ENCODE peak calls at places on chromosomes 13 and 19, in six cellular contexts. P is vagina, W is thoracic aorta, H is GM10248, V is colonic mucosa, B is AG04450. A is an unnamed sample.
A peak's percentile ranks its signal among the peaks of the same experiment; 100 is the strongest.

GRCh38 chr13:112449545-112449930 is 73.4 kb downstream of the SPACA7 start:
- DNase-seq in B (no peak), V (peak; percentile 4), W (no peak), P (peak; percentile 55), H (no peak), A (no peak)

GRCh38 chr13:98476106-98476505 is 100.8 kb downstream of the STK24 start:
- DNase-seq in V (no peak), W (no peak), P (no peak), B (no peak), H (peak; percentile 68), A (no peak)

GRCh38 chr19:33134571-33135041 is 2.7 kb downstream of the WDR88 start:
- DNase-seq in B (no peak), V (no peak), P (no peak), H (peak; percentile 69), W (no peak), A (no peak)

GRCh38 chr19:58474291-58474996 is 1.7 kb upstream of the ZNF446 start:
- DNase-seq in H (no peak), W (no peak), P (no peak), V (no peak), B (peak; percentile 42), A (no peak)

GRCh38 chr13:102710261-102710679 is 15.4 kb upstream of the METTL21C start:
- DNase-seq in B (no peak), P (no peak), W (no peak), V (no peak), H (no peak), A (no peak)

GRCh38 chr13:92682832-92683517 is 543.6 kb upstream of the GPC6 start:
- DNase-seq in P (no peak), V (no peak), H (no peak), W (no peak), B (no peak), A (no peak)

GRCh38 chr13:34020388-34020787 is 202.4 kb downstream of the RFC3 start:
- DNase-seq in V (no peak), B (no peak), W (no peak), P (no peak), H (no peak), A (no peak)

GRCh38 chr19:42325896-42326771 is 699 bp downstream of the MEGF8 start:
- DNase-seq in W (no peak), B (no peak), P (peak; percentile 70), V (peak; percentile 29), H (peak; percentile 63), A (no peak)

GRCh38 chr13:90445179-90445578 is 902.3 kb upstream of the MIR17HG start:
- DNase-seq in P (no peak), B (peak; percentile 79), W (no peak), V (no peak), H (no peak), A (no peak)

GRCh38 chr19:40417714-40417996 is 4.5 kb upstream of the PRX start:
- DNase-seq in V (no peak), H (no peak), W (no peak), B (no peak), P (no peak), A (no peak)

GRCh38 chr13:23383151-23383550 is 50.4 kb downstream of the SACS start:
- DNase-seq in P (no peak), H (no peak), W (no peak), V (no peak), B (no peak), A (no peak)

GRCh38 chr13:113178896-113179167 is 20.4 kb downstream of the PROZ start:
- DNase-seq in H (no peak), V (no peak), B (no peak), W (no peak), P (no peak), A (no peak)

GRCh38 chr19:37905936-37906867 is at the start of gene WDR87:
- DNase-seq in V (peak; percentile 46), W (no peak), P (no peak), B (no peak), H (peak; percentile 63), A (no peak)

GRCh38 chr13:107450931-107451330 is 764.4 kb downstream of the LIG4 start:
- DNase-seq in H (no peak), P (no peak), B (peak; percentile 96), W (peak; percentile 16), V (no peak), A (no peak)

GRCh38 chr13:83048419-83048818 is 833.9 kb downstream of the SLITRK1 start:
- DNase-seq in P (no peak), H (no peak), V (no peak), W (no peak), B (no peak), A (no peak)

GRCh38 chr13:50650936-50651638 is 192.4 kb downstream of the DLEU7 start:
- DNase-seq in B (peak; percentile 23), H (no peak), V (no peak), P (no peak), W (no peak), A (no peak)

GRCh38 chr19:11021760-11022144 is 60.9 kb downstream of the SMARCA4 start:
- DNase-seq in H (no peak), W (no peak), P (no peak), B (no peak), V (no peak), A (no peak)

GRCh38 chr13:99288069-99288468 is 19.1 kb downstream of the GPR183 start:
- DNase-seq in H (peak; percentile 66), V (no peak), W (no peak), B (no peak), P (no peak), A (peak; percentile 80)

GRCh38 chr13:109256866-109257760 is 529.3 kb downstream of the IRS2 start:
- DNase-seq in H (no peak), W (no peak), V (no peak), P (no peak), B (peak; percentile 91), A (no peak)

GRCh38 chr13:49347650-49348385 is 96.0 kb downstream of the CAB39L start:
- DNase-seq in V (no peak), P (no peak), W (no peak), B (no peak), H (no peak), A (no peak)

GRCh38 chr19:41958367-41959055 is 610 bp downstream of the RABAC1 start:
- DNase-seq in V (peak; percentile 97), P (no peak), H (peak; percentile 86), W (peak; percentile 59), B (peak; percentile 13), A (no peak)

GRCh38 chr19:5122671-5123409 is 153.9 kb downstream of the KDM4B start:
- DNase-seq in B (no peak), P (no peak), V (no peak), H (no peak), W (no peak), A (no peak)

GRCh38 chr13:28658796-28659610 is at the start of gene POMP:
- DNase-seq in B (peak; percentile 83), W (peak; percentile 81), P (no peak), H (peak; percentile 94), V (peak; percentile 95), A (peak; percentile 65)

GRCh38 chr19:38734426-38735256 is 9.6 kb downstream of the CAPN12 start:
- DNase-seq in W (no peak), P (no peak), V (peak; percentile 59), B (no peak), H (peak; percentile 63), A (peak; percentile 45)

GRCh38 chr13:99312493-99312883 is 5.3 kb upstream of the GPR183 start:
- DNase-seq in V (no peak), B (no peak), H (no peak), P (no peak), W (no peak), A (no peak)

GRCh38 chr19:16369664-16370576 is 45.3 kb downstream of the KLF2 start:
- DNase-seq in P (no peak), H (no peak), W (no peak), B (no peak), V (no peak), A (no peak)

GRCh38 chr19:3298853-3299449 is 67.4 kb upstream of the NFIC start:
- DNase-seq in W (no peak), V (no peak), P (no peak), B (no peak), H (no peak), A (no peak)

GRCh38 chr19:41702208-41702651 is 6.2 kb upstream of the CEACAM5 start:
- DNase-seq in H (no peak), V (no peak), B (no peak), P (peak; percentile 19), W (no peak), A (no peak)

DNA sequence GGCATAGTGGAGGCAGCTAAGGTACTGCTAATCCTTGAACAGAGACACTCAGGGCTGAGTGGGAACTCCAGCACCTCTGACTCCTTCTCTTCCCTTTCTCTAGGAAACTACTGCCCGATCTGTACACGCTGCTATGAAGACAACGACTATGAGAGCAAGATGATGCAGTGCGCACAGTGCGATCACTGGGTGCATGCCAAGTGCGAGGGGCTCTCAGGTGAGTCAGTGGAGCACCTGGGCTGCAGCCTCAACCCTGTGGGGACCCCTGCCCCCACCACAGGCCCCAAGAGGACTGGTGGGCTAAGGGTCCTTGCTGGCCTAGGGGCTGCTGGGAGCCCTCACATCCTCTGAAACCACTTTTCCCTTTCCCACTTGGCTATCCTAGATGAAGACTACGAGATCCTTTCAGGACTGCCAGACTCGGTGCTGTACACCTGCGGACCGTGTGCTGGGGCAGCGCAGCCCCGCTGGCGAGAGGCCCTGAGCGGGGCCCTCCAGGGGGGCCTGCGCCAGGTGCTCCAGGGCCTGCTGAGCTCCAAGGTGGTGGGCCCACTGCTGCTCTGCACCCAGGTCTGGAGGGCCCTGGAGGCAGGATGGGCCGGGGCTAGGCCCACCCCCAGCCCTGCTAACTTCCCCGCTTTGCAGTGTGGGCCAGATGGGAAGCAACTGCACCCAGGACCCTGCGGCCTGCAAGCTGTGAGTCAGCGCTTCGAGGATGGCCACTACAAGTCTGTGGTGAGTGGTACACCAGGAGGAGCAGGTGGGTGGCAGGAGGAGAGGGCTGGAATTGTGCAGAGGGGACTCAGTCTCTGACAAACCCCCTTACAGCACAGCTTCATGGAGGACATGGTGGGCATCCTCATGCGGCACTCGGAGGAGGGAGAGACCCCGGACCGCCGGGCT is 9.5 kb downstream of the KMT2B start:
- DNase-seq in W (no peak), P (no peak), B (no peak), V (no peak), H (no peak), A (no peak)
- TF ChIP-seq CTCF in W (no peak), P (no peak), B (no peak), V (no peak), H (no peak), A (no peak)

GRCh38 chr19:51514866-51515481 is 13.4 kb upstream of the SIGLEC12 start:
- DNase-seq in V (no peak), H (peak; percentile 63), B (peak; percentile 7), W (no peak), P (no peak), A (peak; percentile 31)
- TF ChIP-seq CTCF in V (peak; percentile 74), H (peak; percentile 67), B (peak; percentile 76), W (peak; percentile 58), P (peak; percentile 62), A (peak; percentile 86)

GRCh38 chr13:27622102-27622820 is 569 bp downstream of the POLR1D start:
- DNase-seq in V (no peak), P (no peak), B (no peak), W (no peak), H (no peak), A (no peak)
- TF ChIP-seq CTCF in V (no peak), P (no peak), B (peak; percentile 42), W (no peak), H (no peak), A (no peak)

DNA sequence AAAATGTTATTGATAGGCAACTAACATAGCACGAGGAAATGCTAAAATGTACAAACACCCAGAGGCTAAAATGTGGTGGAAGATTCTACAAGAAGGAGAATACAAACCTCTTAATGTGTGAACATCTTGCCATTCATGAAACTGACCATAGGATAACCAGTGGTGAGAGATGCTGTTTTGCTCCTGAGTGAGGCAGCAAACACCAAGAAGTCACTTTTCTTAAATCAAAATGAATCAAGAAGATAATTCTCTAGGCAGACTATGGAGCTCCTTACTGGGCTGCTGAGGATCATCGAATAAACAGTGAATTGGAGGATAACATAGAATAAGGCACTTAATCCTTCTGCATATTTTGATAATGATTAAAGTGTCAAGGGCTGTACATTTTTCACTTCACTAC is 375.4 kb upstream of the SLITRK6 start:
- DNase-seq in W (no peak), H (no peak), P (no peak), V (no peak), B (no peak), A (no peak)
- TF ChIP-seq CTCF in W (no peak), H (no peak), P (no peak), V (no peak), B (no peak), A (no peak)

A was measured in GM12864.